ENCODE peak calls at places on chromosomes 12 and 14, in ten cellular contexts. H is NCI-H1092 treated with DMSO at 0.1 percent for 48 hours; E is AG10803; Q is NT2/D1; G is tibial artery; M is fibroblast of lung; W is glutamatergic neuron; D is stimulated activated CD8-positive, alpha-beta memory T cell treated with anti-CD3 and anti-CD28 coated beads, Interleukin-4, amount 100 ng/mL, for 24 hours; C is naive thymus-derived CD8-positive, alpha-beta T cell; L is SK-MEL-5. T is an unnamed sample.

GRCh38 chr12:80154261-80154660 is 54.9 kb downstream of the OTOGL start:
- DNase-seq in G (no peak), L (no peak), Q (no peak), D (no peak), W (no peak), H (no peak), C (no peak), M (peak), E (peak), T (no peak)

GRCh38 chr14:80291099-80291498 is 79.8 kb upstream of the DIO2 start:
- DNase-seq in W (no peak), M (peak), E (no peak), L (no peak), G (no peak), D (no peak), Q (no peak), C (no peak), H (no peak), T (no peak)

GRCh38 chr14:61140872-61141271 is 140.3 kb downstream of the TMEM30B start:
- DNase-seq in G (no peak), H (no peak), D (no peak), M (peak), E (peak), Q (no peak), L (no peak), W (no peak), C (no peak), T (no peak)

GRCh38 chr12:124764870-124765570 is 98.6 kb downstream of the SCARB1 start:
- DNase-seq in H (no peak), W (no peak), L (no peak), E (peak), D (no peak), M (peak), G (peak), Q (no peak), C (no peak), T (no peak)

GRCh38 chr14:59619071-59619470 is 42.5 kb upstream of the CCDC175 start:
- DNase-seq in D (no peak), W (no peak), Q (no peak), G (no peak), H (no peak), E (no peak), M (no peak), C (no peak), L (no peak), T (no peak)

GRCh38 chr14:102910442-102910841 is 12.0 kb upstream of the AMN start:
- DNase-seq in H (no peak), Q (no peak), C (no peak), E (no peak), G (peak), L (no peak), D (no peak), W (no peak), M (no peak), T (no peak)

GRCh38 chr14:55212611-55213010 is 21.2 kb upstream of the DLGAP5 start:
- DNase-seq in G (no peak), M (peak), D (no peak), C (no peak), E (no peak), W (peak), Q (no peak), H (no peak), L (peak), T (no peak)

GRCh38 chr12:101935769-101936741 is 58.7 kb downstream of the DRAM1 start:
- DNase-seq in L (peak), H (no peak), W (no peak), M (peak), E (peak), D (no peak), G (peak), C (no peak), Q (no peak), T (no peak)

GRCh38 chr12:68455676-68456345 is 123.6 kb upstream of the MDM1 start:
- DNase-seq in H (no peak), D (no peak), G (no peak), M (peak), E (no peak), L (no peak), C (no peak), W (no peak), Q (no peak), T (no peak)

GRCh38 chr12:125246346-125246656 is 181.1 kb downstream of the AACS start:
- DNase-seq in L (no peak), W (no peak), Q (no peak), G (no peak), H (no peak), E (no peak), M (no peak), D (no peak), C (no peak), T (no peak)

GRCh38 chr12:41167701-41168100 is 20.4 kb upstream of the PDZRN4 start:
- DNase-seq in C (no peak), H (no peak), M (no peak), D (no peak), E (no peak), G (no peak), W (no peak), L (no peak), Q (no peak), T (no peak)

GRCh38 chr12:22415342-22416309 is 81.1 kb upstream of the ST8SIA1 start:
- DNase-seq in Q (no peak), W (no peak), G (no peak), L (peak), E (peak), D (no peak), H (no peak), C (no peak), M (peak), T (no peak)

GRCh38 chr12:26783791-26784379 is 49.1 kb downstream of the ITPR2 start:
- DNase-seq in W (no peak), M (no peak), E (no peak), D (no peak), G (no peak), C (no peak), L (no peak), Q (no peak), H (no peak), T (no peak)

GRCh38 chr14:96038558-96038919 is 623 bp upstream of the C14orf132 start:
- DNase-seq in Q (no peak), W (no peak), D (no peak), H (no peak), L (no peak), M (no peak), E (no peak), G (no peak), C (no peak), T (no peak)

GRCh38 chr14:70317969-70318634 is 41.4 kb downstream of the COX16 start:
- DNase-seq in L (peak), W (no peak), H (peak), Q (peak), E (peak), D (no peak), C (no peak), G (no peak), M (peak), T (peak)

GRCh38 chr12:45670339-45671065 is 59.0 kb upstream of the ARID2 start:
- DNase-seq in D (no peak), G (no peak), L (peak), W (no peak), C (no peak), Q (no peak), E (peak), M (no peak), H (no peak), T (no peak)

GRCh38 chr12:19778822-19779221 is 339.5 kb downstream of the AEBP2 start:
- DNase-seq in D (no peak), L (no peak), C (no peak), G (no peak), H (no peak), M (no peak), E (no peak), W (no peak), Q (no peak), T (no peak)

T was measured in NCI-H2227 treated with DMSO at 0.1 percent for 48 hours.